ENCODE peak calls at places on chromosomes 11 and 22, in nine cellular contexts. One of them, this sample, is unnamed.

GRCh38 chr11:94654201-94654600 is 87.0 kb downstream of the PIWIL4 start:
- DNase-seq in choroid plexus epithelial cell: no peak
- DNase-seq in ovary: no peak
- DNase-seq in neural progenitor cell: no peak
- DNase-seq in AG09309: no peak
- DNase-seq in cardiac fibroblast: no peak
- DNase-seq in BJ: no peak
- DNase-seq in tibial nerve: no peak
- DNase-seq in esophagus muscularis mucosa: no peak
- DNase-seq in this sample: no peak

GRCh38 chr11:76233196-76233921 is 27.1 kb upstream of the WNT11 start:
- DNase-seq in ovary: no peak
- DNase-seq in tibial nerve: no peak
- DNase-seq in neural progenitor cell: no peak
- DNase-seq in choroid plexus epithelial cell: no peak
- DNase-seq in esophagus muscularis mucosa: no peak
- DNase-seq in cardiac fibroblast: no peak
- DNase-seq in BJ: no peak
- DNase-seq in AG09309: no peak
- DNase-seq in this sample: no peak

GRCh38 chr11:12784987-12785386 is 110.8 kb downstream of the TEAD1 start:
- DNase-seq in choroid plexus epithelial cell: no peak
- DNase-seq in ovary: no peak
- DNase-seq in neural progenitor cell: no peak
- DNase-seq in AG09309: no peak
- DNase-seq in tibial nerve: no peak
- DNase-seq in BJ: no peak
- DNase-seq in esophagus muscularis mucosa: no peak
- DNase-seq in cardiac fibroblast: no peak
- DNase-seq in this sample: no peak

GRCh38 chr22:31425331-31426050 is 26.1 kb downstream of the DRG1 start:
- DNase-seq in AG09309: no peak
- DNase-seq in neural progenitor cell: no peak
- DNase-seq in cardiac fibroblast: no peak
- DNase-seq in choroid plexus epithelial cell: no peak
- DNase-seq in tibial nerve: no peak
- DNase-seq in esophagus muscularis mucosa: no peak
- DNase-seq in ovary: no peak
- DNase-seq in BJ: peak
- DNase-seq in this sample: peak

GRCh38 chr11:118012083-118012669 is 26.0 kb downstream of the IL10RA start:
- DNase-seq in AG09309: no peak
- DNase-seq in neural progenitor cell: no peak
- DNase-seq in BJ: no peak
- DNase-seq in cardiac fibroblast: no peak
- DNase-seq in tibial nerve: no peak
- DNase-seq in choroid plexus epithelial cell: peak
- DNase-seq in esophagus muscularis mucosa: peak
- DNase-seq in ovary: no peak
- DNase-seq in this sample: peak

GRCh38 chr11:107043242-107043991 is 25.1 kb upstream of the GUCY1A2 start:
- DNase-seq in tibial nerve: no peak
- DNase-seq in esophagus muscularis mucosa: no peak
- DNase-seq in BJ: peak
- DNase-seq in cardiac fibroblast: peak
- DNase-seq in ovary: no peak
- DNase-seq in AG09309: peak
- DNase-seq in neural progenitor cell: no peak
- DNase-seq in choroid plexus epithelial cell: peak
- DNase-seq in this sample: peak

GRCh38 chr11:10605941-10606381 is 37.5 kb upstream of the LYVE1 start:
- DNase-seq in neural progenitor cell: peak
- DNase-seq in tibial nerve: peak
- DNase-seq in cardiac fibroblast: peak
- DNase-seq in BJ: no peak
- DNase-seq in choroid plexus epithelial cell: peak
- DNase-seq in esophagus muscularis mucosa: peak
- DNase-seq in AG09309: peak
- DNase-seq in ovary: peak
- DNase-seq in this sample: peak

GRCh38 chr22:19691721-19692341 is 22.5 kb upstream of the SEPTIN5 start:
- DNase-seq in tibial nerve: no peak
- DNase-seq in choroid plexus epithelial cell: peak
- DNase-seq in esophagus muscularis mucosa: no peak
- DNase-seq in ovary: no peak
- DNase-seq in cardiac fibroblast: peak
- DNase-seq in neural progenitor cell: peak
- DNase-seq in BJ: peak
- DNase-seq in AG09309: no peak
- DNase-seq in this sample: peak

GRCh38 chr22:31651667-31652066 is 10.3 kb downstream of the PISD start:
- DNase-seq in AG09309: no peak
- DNase-seq in tibial nerve: no peak
- DNase-seq in choroid plexus epithelial cell: no peak
- DNase-seq in ovary: no peak
- DNase-seq in neural progenitor cell: no peak
- DNase-seq in esophagus muscularis mucosa: no peak
- DNase-seq in BJ: no peak
- DNase-seq in cardiac fibroblast: no peak
- DNase-seq in this sample: no peak

GRCh38 chr22:29263791-29264216 is 4.0 kb downstream of the RHBDD3 start:
- DNase-seq in cardiac fibroblast: no peak
- DNase-seq in ovary: peak
- DNase-seq in tibial nerve: no peak
- DNase-seq in neural progenitor cell: no peak
- DNase-seq in esophagus muscularis mucosa: no peak
- DNase-seq in BJ: no peak
- DNase-seq in choroid plexus epithelial cell: no peak
- DNase-seq in AG09309: no peak
- DNase-seq in this sample: no peak

DNA sequence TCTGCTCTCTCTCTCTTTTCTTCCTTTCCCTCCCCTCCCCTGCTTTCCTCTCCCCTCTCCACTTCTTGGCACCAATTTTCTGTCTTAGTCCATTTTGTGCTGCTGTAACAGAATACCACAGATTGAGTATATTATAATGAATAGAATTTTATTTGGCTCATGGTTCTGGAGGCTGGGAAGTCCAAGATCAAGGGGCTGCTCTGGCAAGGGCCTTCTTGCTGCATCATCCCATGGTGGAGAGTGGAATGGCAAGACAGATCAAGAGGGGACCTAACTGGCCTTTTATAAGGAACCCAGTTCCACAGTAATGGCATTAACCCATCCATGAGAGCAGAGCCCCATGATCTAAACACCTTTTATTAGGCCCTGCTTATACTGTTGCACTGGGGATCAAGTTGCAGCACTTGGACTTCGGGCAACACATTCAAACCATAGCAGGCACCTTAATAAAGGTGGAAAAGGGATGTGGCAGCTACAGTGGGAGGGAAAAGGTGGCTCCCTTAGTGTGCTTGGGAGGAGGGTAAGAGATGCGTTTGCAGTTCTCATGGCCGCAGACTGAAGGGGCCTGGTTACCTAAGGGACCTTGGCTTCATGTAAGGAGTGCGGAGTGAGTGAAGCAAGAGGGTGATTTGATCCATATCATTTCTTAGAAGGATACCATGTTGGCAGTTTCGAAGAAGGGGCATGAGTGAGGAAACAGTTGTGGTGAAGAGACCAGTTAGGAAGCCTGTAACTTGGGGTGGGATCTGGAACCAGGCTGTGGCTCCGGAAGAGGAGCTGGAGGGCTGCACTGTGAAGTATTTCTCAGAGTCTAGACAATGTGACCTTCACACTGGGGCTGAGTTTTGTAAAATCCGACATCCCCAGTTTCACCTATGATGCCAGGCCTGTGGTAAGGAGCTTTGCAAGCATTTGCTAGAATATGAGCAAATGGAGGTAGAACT is 44.8 kb downstream of the ST3GAL4 start:
- DNase-seq in choroid plexus epithelial cell: no peak
- DNase-seq in tibial nerve: no peak
- DNase-seq in neural progenitor cell: no peak
- DNase-seq in esophagus muscularis mucosa: no peak
- DNase-seq in cardiac fibroblast: no peak
- DNase-seq in BJ: no peak
- DNase-seq in ovary: no peak
- DNase-seq in AG09309: no peak
- DNase-seq in this sample: no peak
- H3K4me3 ChIP-seq in choroid plexus epithelial cell: no peak
- H3K4me3 ChIP-seq in tibial nerve: no peak
- H3K4me3 ChIP-seq in neural progenitor cell: no peak
- H3K4me3 ChIP-seq in esophagus muscularis mucosa: no peak
- H3K4me3 ChIP-seq in cardiac fibroblast: no peak
- H3K4me3 ChIP-seq in BJ: no peak
- H3K4me3 ChIP-seq in ovary: no peak
- H3K4me3 ChIP-seq in AG09309: no peak
- H3K4me3 ChIP-seq in this sample: no peak

GRCh38 chr22:35376728-35377472 is 4.0 kb upstream of the HMOX1 start:
- DNase-seq in esophagus muscularis mucosa: peak
- DNase-seq in cardiac fibroblast: peak
- DNase-seq in AG09309: peak
- DNase-seq in BJ: peak
- DNase-seq in neural progenitor cell: peak
- DNase-seq in choroid plexus epithelial cell: peak
- DNase-seq in ovary: peak
- DNase-seq in tibial nerve: peak
- DNase-seq in this sample: peak
- H3K4me3 ChIP-seq in esophagus muscularis mucosa: peak
- H3K4me3 ChIP-seq in cardiac fibroblast: no peak
- H3K4me3 ChIP-seq in AG09309: no peak
- H3K4me3 ChIP-seq in BJ: no peak
- H3K4me3 ChIP-seq in neural progenitor cell: no peak
- H3K4me3 ChIP-seq in choroid plexus epithelial cell: no peak
- H3K4me3 ChIP-seq in ovary: no peak
- H3K4me3 ChIP-seq in tibial nerve: no peak
- H3K4me3 ChIP-seq in this sample: no peak

DNA sequence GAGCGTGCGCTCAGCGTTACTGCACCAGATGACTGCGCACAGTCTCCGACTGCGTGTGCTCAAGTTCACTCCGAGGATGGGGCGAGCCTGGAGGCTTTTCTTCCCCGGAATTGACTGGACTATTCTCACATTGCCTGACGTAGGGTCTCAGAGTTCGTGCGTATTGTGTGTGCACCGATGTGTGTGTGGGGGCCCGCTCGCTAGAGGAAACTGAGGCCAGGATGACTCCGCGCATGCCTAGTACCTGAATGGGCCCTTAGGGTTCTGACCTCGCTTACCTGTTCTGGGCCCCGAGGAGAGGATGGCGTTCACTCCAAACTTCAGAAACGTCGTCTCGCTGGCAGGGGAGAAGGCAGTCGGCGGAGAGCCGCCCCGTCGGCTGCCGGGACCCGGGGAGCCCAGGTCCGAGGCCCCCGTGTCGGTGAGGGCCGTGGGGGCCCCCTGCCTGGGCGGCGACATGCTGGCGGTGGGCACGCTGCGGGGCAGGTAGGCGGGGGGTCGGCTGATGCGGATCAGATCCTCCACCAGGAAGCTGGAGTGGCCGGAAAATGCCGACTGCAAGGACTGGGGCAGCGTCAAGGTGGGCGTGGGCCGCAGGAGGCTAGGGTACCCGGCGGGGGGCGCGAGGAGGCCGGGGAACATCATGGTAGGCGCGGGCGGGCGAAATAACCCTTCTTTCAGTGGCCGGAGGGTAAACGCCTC is 444 bp downstream of the DBX1 start:
- DNase-seq in AG09309: no peak
- DNase-seq in ovary: no peak
- DNase-seq in esophagus muscularis mucosa: no peak
- DNase-seq in neural progenitor cell: peak
- DNase-seq in BJ: no peak
- DNase-seq in cardiac fibroblast: no peak
- DNase-seq in choroid plexus epithelial cell: no peak
- DNase-seq in tibial nerve: no peak
- DNase-seq in this sample: no peak
- H3K4me3 ChIP-seq in AG09309: no peak
- H3K4me3 ChIP-seq in ovary: no peak
- H3K4me3 ChIP-seq in esophagus muscularis mucosa: no peak
- H3K4me3 ChIP-seq in neural progenitor cell: peak
- H3K4me3 ChIP-seq in BJ: no peak
- H3K4me3 ChIP-seq in cardiac fibroblast: no peak
- H3K4me3 ChIP-seq in choroid plexus epithelial cell: no peak
- H3K4me3 ChIP-seq in tibial nerve: no peak
- H3K4me3 ChIP-seq in this sample: no peak

GRCh38 chr11:3164138-3164539 is 971 bp downstream of the OSBPL5 start:
- DNase-seq in neural progenitor cell: no peak
- DNase-seq in tibial nerve: no peak
- DNase-seq in AG09309: no peak
- DNase-seq in BJ: no peak
- DNase-seq in cardiac fibroblast: no peak
- DNase-seq in choroid plexus epithelial cell: no peak
- DNase-seq in esophagus muscularis mucosa: no peak
- DNase-seq in ovary: no peak
- DNase-seq in this sample: no peak
- H3K4me3 ChIP-seq in neural progenitor cell: peak
- H3K4me3 ChIP-seq in tibial nerve: peak
- H3K4me3 ChIP-seq in AG09309: peak
- H3K4me3 ChIP-seq in BJ: peak
- H3K4me3 ChIP-seq in cardiac fibroblast: peak
- H3K4me3 ChIP-seq in choroid plexus epithelial cell: peak
- H3K4me3 ChIP-seq in esophagus muscularis mucosa: peak
- H3K4me3 ChIP-seq in ovary: peak
- H3K4me3 ChIP-seq in this sample: peak

This sample was measured in bronchial epithelial cell.